ENCODE peak calls at places on chromosomes 11 and 22, in seven cellular contexts. O is stimulated activated CD4-positive, alpha-beta T cell treated with anti-CD3 and anti-CD28 coated beads, Interleukin-4, amount 100 ng/mL, for 48 hours; A is SK-MEL-5; W is C1 segment of cervical spinal cord; L is kidney tubule cell; S is RWPE1; X is GM23338. N is an unnamed sample.

GRCh38 chr11:123628936-123629683 is 25.3 kb downstream of the SCN3B start:
- DNase-seq in A (peak; percentile 41), L (no peak), O (no peak), S (no peak), W (no peak), X (no peak), N (no peak)

GRCh38 chr11:19076744-19077589 is 16.4 kb upstream of the MRGPRX2 start:
- DNase-seq in W (peak; percentile 12), X (peak; percentile 69), S (peak; percentile 57), O (peak; percentile 34), L (peak; percentile 56), A (peak; percentile 59), N (peak; percentile 89)

GRCh38 chr22:49847751-49848689 is 5.6 kb upstream of the ZBED4 start:
- DNase-seq in L (no peak), S (no peak), X (peak; percentile 58), W (no peak), O (no peak), A (no peak), N (peak; percentile 83)

GRCh38 chr11:120738516-120739046 is 227.0 kb downstream of the GRIK4 start:
- DNase-seq in L (no peak), X (no peak), S (no peak), O (no peak), W (no peak), A (no peak), N (no peak)

GRCh38 chr11:75719639-75720239 is 2.1 kb downstream of the MOGAT2 start:
- DNase-seq in O (no peak), W (no peak), X (no peak), L (no peak), S (no peak), A (no peak), N (no peak)

GRCh38 chr11:111635706-111636045 is 33.4 kb downstream of the SIK2 start:
- DNase-seq in X (no peak), L (peak; percentile 63), O (no peak), A (peak; percentile 34), S (no peak), W (no peak), N (no peak)

GRCh38 chr11:48169706-48170105 is 46.9 kb upstream of the OR4B1 start:
- DNase-seq in W (no peak), A (no peak), L (no peak), S (no peak), X (no peak), O (no peak), N (peak; percentile 58)

GRCh38 chr11:70536051-70536877 is 137.9 kb downstream of the CTTN start:
- DNase-seq in S (no peak), L (no peak), W (no peak), A (no peak), X (no peak), O (no peak), N (peak; percentile 79)

GRCh38 chr11:119335655-119336543 is 1.6 kb downstream of the RNF26 start:
- DNase-seq in S (no peak), O (no peak), L (peak; percentile 46), A (no peak), X (no peak), W (no peak), N (no peak)

N was measured in osteoblast.